ENCODE peak calls at places on chromosome 2, in four cellular contexts. R is CD8-positive, alpha-beta memory T cell; H is mammary epithelial cell; W is GM23338. X is an unnamed sample. For H3K4me1, the result is how much of the 10 kb centered on the place peaks cover.

GRCh38 chr2:144162652-144163051 is 357.3 kb downstream of the ZEB2 start:
- DNase-seq in R (peak), H (peak), W (peak), X (no peak)

GRCh38 chr2:219566640-219567039 is 4.7 kb downstream of the OBSL1 start:
- DNase-seq in R (no peak), H (no peak), W (no peak), X (no peak)

GRCh38 chr2:72570401-72570800 is 255.4 kb downstream of the EXOC6B start:
- DNase-seq in R (no peak), H (no peak), W (no peak), X (no peak)

GRCh38 chr2:130823886-130824491 is 12.7 kb upstream of the ARHGEF4 start:
- DNase-seq in R (no peak), H (no peak), W (no peak), X (no peak)

GRCh38 chr2:172969171-172969570 is 106.5 kb upstream of the MAP3K20 start:
- DNase-seq in R (no peak), H (no peak), W (no peak), X (peak)

GRCh38 chr2:187890690-187891089 is 336.5 kb upstream of the TFPI start:
- DNase-seq in R (no peak), H (peak), W (peak), X (no peak)

GRCh38 chr2:227657204-227657845 is 9.3 kb upstream of the SCYGR5 start:
- DNase-seq in R (no peak), H (no peak), W (no peak), X (no peak)

GRCh38 chr2:31923662-31924061 is 87.1 kb downstream of the MEMO1 start:
- DNase-seq in R (no peak), H (no peak), W (no peak), X (no peak)

GRCh38 chr2:10489842-10490555 is 41.9 kb upstream of the ODC1 start:
- DNase-seq in R (no peak), H (peak), W (no peak), X (no peak)

GRCh38 chr2:55885944-55886281 is 37.7 kb downstream of the EFEMP1 start:
- DNase-seq in R (no peak), H (no peak), W (no peak), X (no peak)

GRCh38 chr2:207491954-207492353 is 37.8 kb upstream of the CREB1 start:
- DNase-seq in R (no peak), H (no peak), W (no peak), X (no peak)

GRCh38 chr2:44245068-44245861 is 30.0 kb upstream of the SLC3A1 start:
- DNase-seq in R (no peak), H (peak), W (peak), X (no peak)

GRCh38 chr2:4745056-4745455 is 947.1 kb upstream of the SOX11 start:
- DNase-seq in R (no peak), H (no peak), W (no peak), X (no peak)

GRCh38 chr2:25279091-25279651 is 62.6 kb downstream of the DNMT3A start:
- DNase-seq in R (no peak), H (peak), W (no peak), X (peak)

GRCh38 chr2:171391532-171391931 is 42.3 kb downstream of the METTL8 start:
- DNase-seq in R (no peak), H (no peak), W (no peak), X (no peak)

GRCh38 chr2:119491776-119492525 is 32.3 kb downstream of the SCTR start:
- DNase-seq in R (no peak), H (peak), W (peak), X (peak)

GRCh38 chr2:191478754-191479679 is 198.9 kb upstream of the NABP1 start:
- DNase-seq in R (no peak), H (no peak), W (peak), X (peak)

GRCh38 chr2:205681836-205682238 is 464 bp upstream of the NRP2 start:
- DNase-seq in R (no peak), H (no peak), W (peak), X (peak)

GRCh38 chr2:144161061-144161460 is 358.9 kb downstream of the ZEB2 start:
- DNase-seq in R (no peak), H (peak), W (no peak), X (no peak)

GRCh38 chr2:147468349-147468748 is 376.5 kb upstream of the ACVR2A start:
- DNase-seq in R (no peak), H (no peak), W (peak), X (no peak)

GRCh38 chr2:144466637-144467036 is 53.3 kb downstream of the ZEB2 start:
- DNase-seq in R (no peak), H (no peak), W (no peak), X (no peak)

GRCh38 chr2:25227576-25227975 is 59.2 kb upstream of the POMC start:
- DNase-seq in R (no peak), H (no peak), W (peak), X (no peak)

GRCh38 chr2:229246334-229246733 is 24.8 kb downstream of the PID1 start:
- DNase-seq in R (no peak), H (no peak), W (no peak), X (no peak)

GRCh38 chr2:39325966-39326365 is 82.2 kb upstream of the CDKL4 start:
- DNase-seq in R (no peak), H (no peak), W (no peak), X (no peak)

GRCh38 chr2:215626812-215627281 is 191.0 kb upstream of the FN1 start:
- DNase-seq in R (no peak), H (no peak), W (peak), X (no peak)

GRCh38 chr2:232345251-232345650 is 33.3 kb upstream of the ALPP start:
- DNase-seq in R (no peak), H (no peak), W (no peak), X (no peak)

GRCh38 chr2:216242365-216242764 is 129.9 kb downstream of the MARCHF4 start:
- DNase-seq in R (no peak), H (no peak), W (peak), X (no peak)

GRCh38 chr2:218262631-218263586 is 2.1 kb downstream of the GPBAR1 start:
- DNase-seq in R (no peak), H (no peak), W (no peak), X (no peak)

GRCh38 chr2:86035371-86035882 is 70.3 kb downstream of the POLR1A start:
- DNase-seq in R (no peak), H (no peak), W (no peak), X (no peak)
- H3K27ac ChIP-seq in R (peak), H (no peak), W (no peak), X (no peak)

GRCh38 chr2:48514591-48514990 is 15.4 kb upstream of the STON1 start:
- DNase-seq in R (no peak), H (no peak), W (no peak), X (peak)

GRCh38 chr2:48512071-48512470 is 17.9 kb upstream of the STON1 start:
- DNase-seq in R (no peak), H (no peak), W (no peak), X (no peak)

GRCh38 chr2:48510329-48510728 is 19.6 kb upstream of the STON1 start:
- DNase-seq in R (no peak), H (peak), W (no peak), X (peak)

GRCh38 chr2:48515588-48515987 is 14.4 kb upstream of the STON1 start:
- DNase-seq in R (no peak), H (no peak), W (no peak), X (peak)

DNA sequence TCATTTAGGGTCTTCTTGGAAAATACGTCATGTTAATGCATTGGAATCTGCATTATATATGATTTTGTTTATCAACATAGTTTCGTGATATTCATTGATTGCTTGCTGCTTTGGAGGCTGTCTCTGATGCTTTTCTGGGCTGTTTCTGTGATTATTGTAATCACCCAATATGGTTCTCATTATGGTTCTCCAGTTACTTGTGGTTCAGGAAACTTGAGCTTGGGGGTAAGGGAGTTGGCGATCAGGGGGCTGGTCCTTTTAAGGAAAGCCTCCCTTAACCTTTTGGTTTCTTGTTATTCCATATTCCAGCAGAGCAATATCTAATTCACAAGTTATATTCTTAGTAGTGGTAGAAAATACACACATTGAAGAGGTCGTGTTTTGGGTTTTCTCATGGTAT is 17.4 kb upstream of the STON1 start:
- DNase-seq in R (no peak), H (no peak), W (no peak), X (no peak)
- H3K4me1 ChIP-seq in R (under half), H (under half), W (under half), X (under half)

GRCh38 chr2:68589963-68590362 is 53.4 kb upstream of the PROKR1 start:
- DNase-seq in R (no peak), H (no peak), W (no peak), X (no peak)

GRCh38 chr2:68588589-68588988 is 54.8 kb upstream of the PROKR1 start:
- DNase-seq in R (no peak), H (no peak), W (no peak), X (no peak)

GRCh38 chr2:68591225-68591624 is 52.2 kb upstream of the PROKR1 start:
- DNase-seq in R (no peak), H (no peak), W (no peak), X (no peak)

GRCh38 chr2:68594041-68594440 is 49.3 kb upstream of the PROKR1 start:
- DNase-seq in R (no peak), H (no peak), W (no peak), X (no peak)

DNA sequence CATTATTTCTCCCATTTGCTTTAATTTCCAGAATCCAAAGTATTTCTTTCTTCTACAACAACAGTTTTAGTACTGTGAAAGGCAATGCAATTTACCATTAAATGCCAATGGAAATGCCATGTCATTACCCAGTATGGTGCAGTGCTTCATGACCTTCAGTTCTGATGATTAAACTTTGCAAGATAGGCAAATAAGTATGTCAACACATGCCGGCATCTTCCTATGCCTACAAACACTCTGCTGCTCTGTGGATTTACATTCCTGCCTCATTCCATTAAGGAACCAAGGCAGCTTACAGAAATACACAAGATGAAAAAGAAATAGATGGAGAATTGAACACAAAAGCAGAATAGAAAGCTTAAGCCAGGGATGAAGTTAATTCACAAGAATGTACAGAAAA is 52.7 kb upstream of the PROKR1 start:
- DNase-seq in R (no peak), H (no peak), W (no peak), X (no peak)
- H3K27ac ChIP-seq in R (no peak), H (no peak), W (no peak), X (no peak)

GRCh38 chr2:9053534-9053931 is 50.0 kb upstream of the MBOAT2 start:
- DNase-seq in R (no peak), H (no peak), W (no peak), X (peak)
- H3K4me1 ChIP-seq in R (under half), H (under half), W (under half), X (under half)

DNA sequence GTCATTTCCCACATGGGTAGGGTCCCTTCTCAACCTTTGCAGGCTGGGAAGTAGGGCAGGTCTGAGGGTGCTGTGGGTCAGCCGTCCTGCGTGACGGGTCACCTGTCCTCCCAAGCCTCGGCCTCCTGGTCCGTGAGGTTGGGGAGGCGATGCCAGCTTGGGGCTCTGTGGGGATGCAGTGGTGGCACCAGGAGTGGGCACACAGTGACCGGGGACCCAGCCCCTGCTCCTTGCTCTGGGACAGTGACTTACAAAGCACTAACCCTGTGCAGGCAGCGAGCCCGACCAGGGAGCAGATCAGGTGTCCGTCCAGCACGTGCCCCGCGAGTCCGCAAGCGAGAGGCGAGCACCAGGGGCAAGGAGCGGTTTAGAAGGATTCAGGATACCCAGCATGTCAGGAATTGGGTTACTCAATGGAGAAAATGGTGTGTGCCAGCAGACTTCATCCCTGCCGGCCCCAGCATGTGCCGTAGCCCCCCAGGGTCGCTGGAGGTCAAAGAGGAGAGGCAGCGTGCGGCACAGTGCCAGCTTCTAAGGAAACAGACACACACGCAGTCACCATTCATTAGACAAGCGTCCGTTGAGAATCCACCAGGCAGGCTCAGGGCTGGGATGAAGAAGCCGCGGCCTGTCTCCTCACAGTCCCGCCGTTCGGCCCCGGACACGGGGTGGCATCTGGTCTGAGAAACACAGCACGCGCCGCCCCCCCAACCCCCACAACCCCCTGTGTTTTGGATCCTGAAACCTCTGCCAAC is 11.6 kb downstream of the COLEC11 start:
- DNase-seq in R (no peak), H (no peak), W (no peak), X (no peak)
- H3K27ac ChIP-seq in R (no peak), H (no peak), W (no peak), X (no peak)